ENCODE peak calls at places on chromosomes 4 and X, in five cellular contexts. M, U, T, H and V are unnamed samples.

GRCh38 chr4:165111906-165112257 is 778 bp downstream of the TMEM192 start:
- DNase-seq in T (no peak), H (no peak), M (no peak), U (no peak), V (no peak)

GRCh38 chrX:22577181-22577580 is 304.5 kb downstream of the CBLL2 start:
- DNase-seq in U (no peak), M (no peak), T (peak), H (no peak), V (no peak)

GRCh38 chrX:40496728-40497127 is 84.0 kb upstream of the ATP6AP2 start:
- DNase-seq in H (peak), M (no peak), U (no peak), T (no peak), V (no peak)

GRCh38 chr4:68700152-68700551 is 29.7 kb upstream of the UGT2B15 start:
- DNase-seq in T (no peak), H (no peak), U (no peak), M (no peak), V (no peak)

GRCh38 chr4:8516061-8516573 is 64.1 kb upstream of the GPR78 start:
- DNase-seq in M (no peak), T (no peak), H (no peak), U (no peak), V (no peak)

GRCh38 chr4:56641494-56642051 is 39.5 kb downstream of the HOPX start:
- DNase-seq in U (peak), H (no peak), M (no peak), T (peak), V (no peak)

GRCh38 chrX:130245441-130245840 is 23.3 kb downstream of the ZNF280C start:
- DNase-seq in U (no peak), H (no peak), T (no peak), M (no peak), V (no peak)

GRCh38 chrX:132955710-132956109 is 2.7 kb downstream of the HS6ST2 start:
- DNase-seq in T (no peak), U (no peak), M (no peak), H (no peak), V (no peak)

GRCh38 chr4:27692868-27693634 is 832.4 kb downstream of the STIM2 start:
- DNase-seq in H (no peak), T (no peak), M (no peak), U (no peak), V (no peak)

GRCh38 chr4:138522366-138522765 is 280.2 kb upstream of the SLC7A11 start:
- DNase-seq in T (peak), H (peak), U (peak), M (no peak), V (no peak)

GRCh38 chr4:160495356-160495755 is 1392.5 kb downstream of the RAPGEF2 start:
- DNase-seq in H (no peak), T (no peak), U (no peak), M (no peak), V (no peak)

GRCh38 chr4:52869656-52870055 is 7.5 kb downstream of the RASL11B start:
- DNase-seq in M (no peak), U (no peak), T (no peak), H (no peak), V (no peak)

GRCh38 chr4:34250562-34250961 is 1993.8 kb downstream of the ARAP2 start:
- DNase-seq in H (no peak), M (no peak), T (no peak), U (no peak), V (no peak)

GRCh38 chrX:10666102-10666501 is 45.7 kb upstream of the MID1 start:
- DNase-seq in M (no peak), T (no peak), U (no peak), H (no peak), V (no peak)

GRCh38 chr4:159451006-159451405 is 348.1 kb downstream of the RAPGEF2 start:
- DNase-seq in T (no peak), U (no peak), M (no peak), H (no peak), V (no peak)

GRCh38 chr4:121669163-121669550 is 27.6 kb downstream of the ANXA5 start:
- DNase-seq in T (no peak), M (no peak), U (no peak), H (no peak), V (no peak)

GRCh38 chr4:90112715-90113114 is 14.5 kb upstream of the CCSER1 start:
- DNase-seq in T (no peak), H (no peak), M (no peak), U (no peak), V (no peak)

GRCh38 chrX:153551135-153551534 is 33.7 kb downstream of the ATP2B3 start:
- DNase-seq in U (no peak), M (no peak), H (no peak), T (no peak), V (no peak)

GRCh38 chr4:65467280-65467679 is 203.0 kb downstream of the EPHA5 start:
- DNase-seq in T (no peak), H (no peak), M (no peak), U (no peak), V (no peak)

GRCh38 chrX:19630228-19630627 is 114.9 kb upstream of the MAP3K15 start:
- DNase-seq in U (no peak), T (no peak), H (no peak), M (peak), V (no peak)

GRCh38 chr4:76740866-76741662 is 156.9 kb downstream of the SOWAHB start:
- DNase-seq in M (no peak), U (no peak), T (no peak), H (no peak), V (no peak)

GRCh38 chr4:76736434-76736833 is 161.5 kb downstream of the SOWAHB start:
- DNase-seq in T (no peak), H (no peak), M (no peak), U (no peak), V (no peak)

GRCh38 chr4:76740192-76740591 is 157.8 kb downstream of the SOWAHB start:
- DNase-seq in T (no peak), U (no peak), H (no peak), M (no peak), V (no peak)

GRCh38 chr4:76737180-76737579 is 160.8 kb downstream of the SOWAHB start:
- DNase-seq in T (no peak), M (no peak), H (no peak), U (no peak), V (no peak)

GRCh38 chr4:76738081-76738931 is 159.6 kb downstream of the SOWAHB start:
- DNase-seq in H (no peak), T (peak), M (peak), U (no peak), V (no peak)
- H3K9ac ChIP-seq in H (no peak), T (no peak), M (no peak), U (no peak), V (no peak)

DNA sequence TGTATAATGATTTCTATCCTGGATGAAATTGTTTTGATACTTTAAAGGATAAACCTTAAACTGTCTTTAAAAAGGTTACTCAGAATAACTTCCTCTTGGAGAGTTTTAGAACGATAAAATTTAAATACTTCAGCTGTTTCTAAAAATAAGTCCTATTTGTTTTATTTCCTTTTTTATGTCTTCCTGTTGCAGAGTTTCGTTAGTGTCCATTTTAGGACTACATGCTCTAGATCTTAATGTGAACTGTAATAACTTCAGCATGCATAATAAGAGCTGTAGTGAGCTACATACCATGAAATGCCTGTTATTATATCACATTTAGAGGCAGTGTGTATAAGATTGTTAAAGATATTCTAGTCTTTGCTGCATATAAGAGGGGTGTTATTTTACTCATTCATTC is 14.6 kb downstream of the ATP10D start:
- DNase-seq in U (no peak), H (no peak), M (no peak), T (peak), V (no peak)
- TF ChIP-seq POLR2AphosphoS5 in U (no peak), H (no peak), M (no peak), T (no peak), V (no peak)

GRCh38 chr4:41061482-41062185 is 152.7 kb downstream of the APBB2 start:
- DNase-seq in U (no peak), M (no peak), H (no peak), T (peak), V (no peak)
- H3K9ac ChIP-seq in U (no peak), M (no peak), H (no peak), T (no peak), V (no peak)

GRCh38 chr4:73485085-73485484 is 3.5 kb downstream of the AFM start:
- DNase-seq in H (no peak), M (no peak), U (no peak), T (no peak), V (no peak)
- TF ChIP-seq POLR2AphosphoS5 in H (no peak), M (no peak), U (no peak), T (no peak), V (no peak)

GRCh38 chr4:86359944-86360478 is at the start of gene MAPK10:
- DNase-seq in T (peak), H (no peak), U (no peak), M (peak), V (no peak)

GRCh38 chr4:86356831-86357230 is 3.0 kb downstream of the MAPK10 start:
- DNase-seq in T (no peak), H (no peak), U (no peak), M (no peak), V (no peak)

GRCh38 chr4:86356425-86356824 is 3.4 kb downstream of the MAPK10 start:
- DNase-seq in T (no peak), H (no peak), U (no peak), M (no peak), V (no peak)

GRCh38 chr4:86357608-86358007 is 2.2 kb downstream of the MAPK10 start:
- DNase-seq in T (no peak), U (no peak), H (no peak), M (no peak), V (no peak)

GRCh38 chr4:86358176-86358701 is 1.6 kb downstream of the MAPK10 start:
- DNase-seq in M (no peak), H (no peak), U (no peak), T (no peak), V (no peak)
- H3K9ac ChIP-seq in M (no peak), H (no peak), U (no peak), T (no peak), V (no peak)